ENCODE peak calls at places on chromosomes 3 and 15, in nine cellular contexts. Q is SW 1271; R is activated T-helper 1 cell treated with Interleukin-2 at 50 U/mL for 16 hours; A is stimulated activated CD8-positive, alpha-beta memory T cell treated with anti-CD3 and anti-CD28 coated beads, Interleukin-4, amount 100 ng/mL, for 48 hours; L is cardiac muscle cell; S is EL; V is activated CD4-positive, alpha-beta memory T cell treated with anti-CD3 and anti-CD28 coated beads for 36 hours; P is epithelial cell of esophagus; W is stimulated activated CD4-positive, alpha-beta T cell treated with anti-CD3 and anti-CD28 coated beads, Interleukin-12 subunit alpha, Interleukin-12 subunit beta, amount 100 ng/mL, for 48 hours. T is an unnamed sample.

GRCh38 chr3:134978658-134979057 is 183.6 kb downstream of the EPHB1 start:
- DNase-seq in Q (no peak), R (no peak), A (no peak), L (no peak), S (no peak), V (no peak), P (no peak), W (no peak), T (no peak)

GRCh38 chr3:14265246-14265962 is 86.8 kb downstream of the LSM3 start:
- DNase-seq in Q (no peak), R (no peak), A (no peak), L (peak; percentile 70), S (peak; percentile 45), V (no peak), P (peak; percentile 84), W (no peak), T (no peak)

GRCh38 chr3:42500091-42500490 is 2.4 kb upstream of the VIPR1 start:
- DNase-seq in Q (no peak), R (no peak), A (no peak), L (no peak), S (no peak), V (no peak), P (no peak), W (no peak), T (no peak)

GRCh38 chr3:6807967-6808588 is 52.8 kb upstream of the GRM7 start:
- DNase-seq in Q (no peak), R (no peak), A (no peak), L (no peak), S (no peak), V (no peak), P (peak; percentile 53), W (no peak), T (no peak)

GRCh38 chr3:54447427-54447826 is 325.1 kb downstream of the CACNA2D3 start:
- DNase-seq in Q (no peak), R (no peak), A (no peak), L (no peak), S (no peak), V (no peak), P (no peak), W (no peak), T (no peak)

GRCh38 chr3:34207826-34208225 is 409.4 kb downstream of the PDCD6IP start:
- DNase-seq in Q (no peak), R (no peak), A (no peak), L (no peak), S (no peak), V (no peak), P (no peak), W (no peak), T (no peak)

GRCh38 chr3:159260049-159260662 is 458.3 kb downstream of the MFSD1 start:
- DNase-seq in Q (peak; percentile 23), R (no peak), A (peak; percentile 37), L (peak; percentile 84), S (peak; percentile 80), V (peak; percentile 24), P (peak; percentile 74), W (no peak), T (peak; percentile 38)

GRCh38 chr3:128320551-128321340 is 145.9 kb downstream of the DNAJB8 start:
- DNase-seq in Q (no peak), R (no peak), A (no peak), L (no peak), S (no peak), V (no peak), P (no peak), W (no peak), T (no peak)

GRCh38 chr15:43522247-43522646 is 4.8 kb downstream of the MAP1A start:
- DNase-seq in Q (no peak), R (no peak), A (no peak), L (no peak), S (no peak), V (no peak), P (no peak), W (no peak), T (no peak)

GRCh38 chr15:48358229-48358641 is 27.0 kb downstream of the DUT start:
- DNase-seq in Q (no peak), R (no peak), A (no peak), L (peak; percentile 61), S (peak; percentile 38), V (no peak), P (peak; percentile 43), W (no peak), T (no peak)

GRCh38 chr15:101672298-101672697 is 20.1 kb upstream of the TM2D3 start:
- DNase-seq in Q (no peak), R (no peak), A (no peak), L (peak; percentile 12), S (no peak), V (no peak), P (no peak), W (no peak), T (no peak)

GRCh38 chr3:42582474-42583070 is 805 bp upstream of the SEC22C start:
- DNase-seq in Q (no peak), R (no peak), A (no peak), L (no peak), S (no peak), V (no peak), P (no peak), W (no peak), T (no peak)

GRCh38 chr15:48888209-48888608 is 10.3 kb downstream of the EID1 start:
- DNase-seq in Q (no peak), R (no peak), A (peak; percentile 56), L (no peak), S (no peak), V (peak; percentile 71), P (no peak), W (peak; percentile 20), T (no peak)

GRCh38 chr15:96047255-96047931 is 283.1 kb upstream of the NR2F2 start:
- DNase-seq in Q (no peak), R (no peak), A (no peak), L (peak; percentile 79), S (peak; percentile 96), V (no peak), P (peak; percentile 52), W (no peak), T (no peak)

GRCh38 chr15:74307827-74308642 is 59.4 kb downstream of the CYP11A1 start:
- DNase-seq in Q (peak; percentile 49), R (no peak), A (peak; percentile 51), L (peak; percentile 77), S (peak; percentile 54), V (peak; percentile 49), P (peak; percentile 71), W (no peak), T (peak; percentile 89)

GRCh38 chr3:147393261-147393964 is 12.9 kb downstream of the ZIC4 start:
- DNase-seq in Q (no peak), R (no peak), A (no peak), L (no peak), S (peak; percentile 78), V (no peak), P (no peak), W (no peak), T (no peak)

GRCh38 chr15:83983634-83984458 is 251.7 kb upstream of the GOLGA6L4 start:
- DNase-seq in Q (no peak), R (no peak), A (no peak), L (peak; percentile 10), S (no peak), V (no peak), P (no peak), W (no peak), T (no peak)

GRCh38 chr3:187567741-187568140 is 102.5 kb downstream of the SST start:
- DNase-seq in Q (no peak), R (no peak), A (no peak), L (peak; percentile 88), S (peak; percentile 87), V (no peak), P (no peak), W (no peak), T (no peak)

GRCh38 chr3:128342701-128343180 is 123.9 kb downstream of the DNAJB8 start:
- DNase-seq in Q (no peak), R (no peak), A (no peak), L (no peak), S (no peak), V (no peak), P (no peak), W (no peak), T (no peak)

GRCh38 chr15:61499371-61499770 is 270.3 kb upstream of the RORA start:
- DNase-seq in Q (no peak), R (no peak), A (no peak), L (peak; percentile 5), S (no peak), V (no peak), P (no peak), W (no peak), T (no peak)

GRCh38 chr3:4828279-4829030 is 150.8 kb upstream of the BHLHE40 start:
- DNase-seq in Q (no peak), R (no peak), A (no peak), L (peak; percentile 79), S (no peak), V (no peak), P (peak; percentile 40), W (no peak), T (no peak)

GRCh38 chr15:92346063-92346462 is 47.6 kb upstream of the ST8SIA2 start:
- DNase-seq in Q (no peak), R (no peak), A (no peak), L (no peak), S (no peak), V (no peak), P (no peak), W (no peak), T (no peak)

GRCh38 chr3:36932979-36933378 is 11.9 kb downstream of the TRANK1 start:
- DNase-seq in Q (no peak), R (no peak), A (no peak), L (peak; percentile 60), S (no peak), V (no peak), P (no peak), W (no peak), T (no peak)

GRCh38 chr15:22257047-22257667 is 176.8 kb downstream of the OR4M2 start:
- DNase-seq in Q (no peak), R (no peak), A (peak; percentile 51), L (no peak), S (no peak), V (no peak), P (no peak), W (no peak), T (no peak)

GRCh38 chr15:89358755-89359439 is 24.3 kb upstream of the POLG start:
- DNase-seq in Q (peak; percentile 29), R (peak; percentile 71), A (peak; percentile 89), L (peak; percentile 78), S (peak; percentile 67), V (peak; percentile 89), P (peak; percentile 70), W (peak; percentile 76), T (peak; percentile 91)

GRCh38 chr15:73988075-73988969 is 3.8 kb downstream of the STOML1 start:
- DNase-seq in Q (no peak), R (no peak), A (no peak), L (no peak), S (peak; percentile 68), V (no peak), P (peak; percentile 95), W (no peak), T (no peak)

GRCh38 chr3:161069441-161070251 is 35.5 kb downstream of the B3GALNT1 start:
- DNase-seq in Q (no peak), R (no peak), A (no peak), L (peak; percentile 68), S (peak; percentile 58), V (no peak), P (peak; percentile 84), W (no peak), T (no peak)

GRCh38 chr15:71651750-71652186 is 158.6 kb upstream of the NR2E3 start:
- DNase-seq in Q (no peak), R (no peak), A (no peak), L (peak; percentile 74), S (peak; percentile 41), V (no peak), P (peak; percentile 84), W (no peak), T (no peak)

GRCh38 chr3:73070675-73071575 is 9.5 kb downstream of the EBLN2 start:
- DNase-seq in Q (no peak), R (no peak), A (no peak), L (peak; percentile 69), S (peak; percentile 46), V (no peak), P (no peak), W (no peak), T (no peak)

GRCh38 chr15:63888823-63889222 is 55.1 kb upstream of the HERC1 start:
- DNase-seq in Q (no peak), R (no peak), A (no peak), L (no peak), S (no peak), V (no peak), P (no peak), W (no peak), T (no peak)

GRCh38 chr3:37729119-37729518 is 132.6 kb upstream of the CTDSPL start:
- DNase-seq in Q (no peak), R (no peak), A (no peak), L (peak; percentile 20), S (no peak), V (no peak), P (peak; percentile 21), W (no peak), T (no peak)

T was measured in D341Med.